ENCODE peak calls at places on chromosome 14, in ten cellular contexts. K is Caco-2; D is lower leg skin; M is T-cell; X is T-helper 1 cell; T is endothelial cell; U is NCI-H774; J is gastrocnemius medialis; L is foreskin fibroblast; Y is stimulated activated CD8-positive, alpha-beta memory T cell treated with anti-CD3 and anti-CD28 coated beads, Interleukin-12 subunit alpha, Interleukin-12 subunit beta, amount 100 ng/mL, for 1 hour. E is an unnamed sample.

GRCh38 chr14:89900822-89901221 is 53.7 kb downstream of the EFCAB11 start:
- DNase-seq in L (no peak), X (no peak), T (no peak), U (no peak), D (no peak), K (no peak), M (no peak), J (no peak), Y (no peak), E (no peak)

GRCh38 chr14:34498684-34499412 is 36.8 kb upstream of the SPTSSA start:
- DNase-seq in D (no peak), X (no peak), J (no peak), Y (no peak), T (no peak), M (no peak), U (peak), K (no peak), L (no peak), E (peak)

GRCh38 chr14:93430319-93430801 is 379 bp upstream of the UNC79 start:
- DNase-seq in Y (no peak), X (no peak), U (peak), D (no peak), J (no peak), T (peak), K (no peak), M (no peak), L (no peak), E (no peak)

GRCh38 chr14:101731187-101732080 is 30.1 kb upstream of the PPP2R5C start:
- DNase-seq in Y (peak), D (peak), L (peak), U (peak), K (peak), M (peak), T (no peak), J (peak), X (peak), E (peak)

GRCh38 chr14:45526715-45527549 is 273.9 kb upstream of the MIS18BP1 start:
- DNase-seq in X (no peak), L (no peak), Y (no peak), K (peak), U (no peak), T (peak), J (no peak), D (no peak), M (no peak), E (peak)

GRCh38 chr14:51321036-51321435 is 81.0 kb downstream of the TMX1 start:
- DNase-seq in K (no peak), U (no peak), J (no peak), X (no peak), T (no peak), Y (no peak), M (no peak), D (no peak), L (no peak), E (no peak)

GRCh38 chr14:77485901-77486678 is 12.5 kb downstream of the ISM2 start:
- DNase-seq in D (no peak), Y (no peak), J (no peak), K (no peak), L (peak), U (no peak), M (no peak), T (no peak), X (no peak), E (no peak)

GRCh38 chr14:103188691-103189480 is 65.6 kb downstream of the TNFAIP2 start:
- DNase-seq in X (no peak), M (no peak), Y (no peak), J (no peak), L (no peak), T (peak), K (no peak), U (no peak), D (no peak), E (no peak)

GRCh38 chr14:88599321-88599720 is 36.5 kb downstream of the ZC3H14 start:
- DNase-seq in J (no peak), M (no peak), Y (no peak), U (no peak), D (no peak), K (no peak), L (no peak), X (no peak), T (no peak), E (no peak)

GRCh38 chr14:37116933-37117844 is 55.2 kb downstream of the SLC25A21 start:
- DNase-seq in M (no peak), T (no peak), L (peak), U (no peak), Y (no peak), J (no peak), K (no peak), X (no peak), D (no peak), E (no peak)

GRCh38 chr14:37278673-37279538 is 81.2 kb downstream of the MIPOL1 start:
- DNase-seq in D (no peak), X (no peak), T (no peak), M (no peak), U (peak), L (no peak), J (no peak), K (no peak), Y (no peak), E (no peak)

GRCh38 chr14:36647827-36648753 is 13.6 kb upstream of the PAX9 start:
- DNase-seq in D (no peak), T (peak), Y (no peak), M (no peak), L (no peak), K (peak), J (no peak), X (no peak), U (peak), E (peak)

GRCh38 chr14:89660183-89660582 is 243.2 kb upstream of the FOXN3 start:
- DNase-seq in U (no peak), J (peak), T (no peak), X (no peak), M (no peak), K (no peak), D (no peak), L (peak), Y (no peak), E (no peak)

GRCh38 chr14:55749946-55750345 is 169.9 kb downstream of the KTN1 start:
- DNase-seq in K (no peak), M (no peak), L (no peak), D (no peak), X (no peak), U (no peak), J (no peak), T (no peak), Y (no peak), E (no peak)

GRCh38 chr14:40367717-40368116 is 935.5 kb upstream of the FBXO33 start:
- DNase-seq in T (no peak), J (no peak), X (no peak), D (no peak), Y (no peak), K (no peak), M (no peak), L (no peak), U (no peak), E (no peak)

GRCh38 chr14:105528197-105528858 is 1.9 kb downstream of the TMEM121 start:
- DNase-seq in Y (peak), L (peak), X (peak), M (peak), D (peak), J (peak), U (peak), K (no peak), T (peak), E (peak)

GRCh38 chr14:28057286-28058011 is 709.1 kb upstream of the FOXG1 start:
- DNase-seq in Y (no peak), X (no peak), K (no peak), D (no peak), T (no peak), L (no peak), M (no peak), J (no peak), U (peak), E (no peak)

GRCh38 chr14:90830931-90831701 is 14.9 kb upstream of the TTC7B start:
- DNase-seq in U (no peak), D (no peak), M (no peak), X (no peak), J (no peak), Y (no peak), L (no peak), T (no peak), K (no peak), E (no peak)

GRCh38 chr14:53032161-53032803 is 81.4 kb upstream of the FERMT2 start:
- DNase-seq in T (no peak), D (peak), U (no peak), M (no peak), X (no peak), K (no peak), L (peak), Y (no peak), J (peak), E (peak)

E was measured in COLO829.